ENCODE peak calls at places on chromosomes 3 and 15, in four cellular contexts. K, P, G and E are unnamed samples.

GRCh38 chr15:68385671-68386586 is 46.0 kb downstream of the ITGA11 start:
- DNase-seq in K (peak; percentile 20), P (no peak), G (no peak), E (no peak)

GRCh38 chr3:264394-265156 is 68.0 kb downstream of the CHL1 start:
- DNase-seq in K (no peak), P (no peak), G (peak; percentile 18), E (no peak)

GRCh38 chr3:17740703-17741102 is 1.7 kb downstream of the TBC1D5 start:
- DNase-seq in K (no peak), P (no peak), G (no peak), E (no peak)

GRCh38 chr15:62545392-62546227 is 380.5 kb upstream of the C2CD4B start:
- DNase-seq in K (no peak), P (no peak), G (no peak), E (no peak)

GRCh38 chr3:69865920-69866679 is 126.8 kb downstream of the MITF start:
- DNase-seq in K (peak; percentile 68), P (no peak), G (no peak), E (no peak)

GRCh38 chr3:171672124-171672523 is 138.2 kb downstream of the PLD1 start:
- DNase-seq in K (no peak), P (no peak), G (no peak), E (no peak)

GRCh38 chr15:39291690-39292089 is 289.2 kb upstream of the THBS1 start:
- DNase-seq in K (no peak), P (no peak), G (no peak), E (no peak)

GRCh38 chr3:14201881-14202684 is 23.5 kb downstream of the LSM3 start:
- DNase-seq in K (no peak), P (no peak), G (no peak), E (no peak)

GRCh38 chr15:77654975-77655374 is 22.3 kb upstream of the LINGO1 start:
- DNase-seq in K (no peak), P (peak; percentile 33), G (no peak), E (no peak)

GRCh38 chr15:93486407-93487117 is 397.6 kb upstream of the RGMA start:
- DNase-seq in K (no peak), P (no peak), G (no peak), E (no peak)

GRCh38 chr3:4588410-4588809 is 95.3 kb downstream of the ITPR1 start:
- DNase-seq in K (no peak), P (no peak), G (no peak), E (no peak)

GRCh38 chr3:50639055-50639494 is 22.1 kb downstream of the MAPKAPK3 start:
- DNase-seq in K (no peak), P (no peak), G (no peak), E (no peak)

GRCh38 chr3:47017504-47018268 is 38.2 kb downstream of the NBEAL2 start:
- DNase-seq in K (no peak), P (no peak), G (no peak), E (no peak)

GRCh38 chr15:47196057-47196456 is 521.2 kb upstream of the SEMA6D start:
- DNase-seq in K (peak; percentile 85), P (peak; percentile 75), G (peak; percentile 64), E (no peak)

GRCh38 chr3:13199899-13200451 is 126.7 kb upstream of the IQSEC1 start:
- DNase-seq in K (no peak), P (no peak), G (no peak), E (no peak)

GRCh38 chr3:165383381-165383780 is 187.2 kb upstream of the SLITRK3 start:
- DNase-seq in K (no peak), P (no peak), G (no peak), E (no peak)

GRCh38 chr15:84979651-84980050 is 2.0 kb upstream of the PDE8A start:
- DNase-seq in K (peak; percentile 65), P (no peak), G (no peak), E (no peak)

GRCh38 chr3:54271118-54271517 is 148.8 kb downstream of the CACNA2D3 start:
- DNase-seq in K (no peak), P (no peak), G (no peak), E (no peak)

GRCh38 chr3:194470615-194471014 is 16.2 kb downstream of the ATP13A3 start:
- DNase-seq in K (no peak), P (no peak), G (no peak), E (no peak)

GRCh38 chr15:43218908-43219706 is 1.7 kb downstream of the EPB42 start:
- DNase-seq in K (no peak), P (peak; percentile 25), G (no peak), E (no peak)
- TF ChIP-seq CTCF in K (peak; percentile 7), P (peak; percentile 45), G (peak; percentile 40), E (peak; percentile 21)

DNA sequence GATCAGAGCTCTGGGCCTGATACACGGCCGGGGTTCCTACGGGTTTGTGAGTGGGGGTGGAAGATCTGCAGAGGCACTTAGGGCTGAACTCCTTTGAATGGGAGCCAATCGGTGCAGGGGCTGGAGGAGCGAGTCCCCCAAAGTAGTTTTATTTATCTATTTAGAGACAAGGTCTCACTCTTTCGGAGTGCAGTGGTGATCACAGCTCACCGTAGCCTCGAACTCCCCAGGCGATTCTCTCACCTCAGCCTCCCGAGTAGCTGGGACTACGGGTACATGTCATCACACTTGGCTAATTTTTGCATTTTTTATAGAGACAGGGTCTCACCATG is 1.6 kb upstream of the CELSR3 start:
- DNase-seq in K (no peak), P (no peak), G (no peak), E (no peak)
- TF ChIP-seq CTCF in K (no peak), P (peak; percentile 40), G (no peak), E (no peak)

DNA sequence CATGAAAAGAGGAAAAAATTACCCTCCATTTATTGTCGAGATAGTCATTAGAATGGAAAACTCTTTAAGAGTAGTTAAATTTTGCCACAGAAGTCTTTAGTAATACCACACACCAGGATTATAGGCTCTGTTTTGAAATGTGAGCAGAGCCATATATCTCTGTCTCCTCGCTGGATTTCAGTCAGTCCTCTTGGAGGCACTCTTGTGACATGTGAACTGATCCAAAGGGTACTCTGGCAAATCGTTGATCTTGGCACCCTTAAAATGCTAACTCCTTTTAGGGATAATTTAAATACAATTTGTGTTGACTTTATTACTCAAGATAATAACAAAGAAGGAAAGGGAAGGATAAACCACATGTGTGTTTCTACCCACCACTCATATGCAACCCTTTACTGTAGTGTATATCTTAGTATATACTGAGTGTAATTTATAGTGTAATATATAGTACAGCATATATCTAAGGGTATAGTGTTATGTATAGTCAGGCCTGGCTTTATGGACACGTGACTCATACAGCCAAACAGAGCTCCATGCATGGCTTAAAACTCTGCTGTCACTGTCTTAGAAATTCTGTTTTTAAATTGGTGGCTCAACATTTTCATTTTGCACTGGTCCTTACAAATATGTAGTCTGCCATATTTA is 12.3 kb upstream of the KPNA4 start:
- DNase-seq in K (no peak), P (no peak), G (peak; percentile 35), E (no peak)
- TF ChIP-seq CTCF in K (no peak), P (no peak), G (peak; percentile 52), E (peak; percentile 21)

GRCh38 chr3:41286305-41286704 is 87.0 kb downstream of the CTNNB1 start:
- DNase-seq in K (no peak), P (no peak), G (no peak), E (no peak)
- TF ChIP-seq CTCF in K (no peak), P (no peak), G (peak; percentile 25), E (no peak)

GRCh38 chr15:49040151-49040550 is 6.1 kb downstream of the SECISBP2L start:
- DNase-seq in K (no peak), P (no peak), G (no peak), E (no peak)
- TF ChIP-seq CTCF in K (no peak), P (no peak), G (no peak), E (no peak)

DNA sequence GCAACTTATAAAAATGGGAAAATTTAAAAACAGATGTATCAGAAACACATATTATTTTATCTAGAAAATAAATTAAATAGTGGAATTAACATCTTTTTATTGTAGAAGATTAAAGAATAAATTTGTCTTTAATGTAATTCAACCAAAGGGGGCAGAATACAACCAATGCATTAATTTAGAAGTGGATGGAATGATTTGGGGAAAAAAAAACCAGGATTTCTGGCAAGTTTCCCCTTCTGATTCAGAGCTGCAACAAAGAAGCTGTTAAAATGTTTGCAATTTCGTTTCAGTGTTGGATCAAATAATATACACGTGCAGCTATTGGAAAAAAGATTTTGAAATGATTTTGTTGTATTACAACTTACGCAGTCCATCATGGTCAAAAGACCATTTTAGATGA is 71.6 kb upstream of the ZNF280D start:
- DNase-seq in K (no peak), P (no peak), G (no peak), E (no peak)
- TF ChIP-seq CTCF in K (no peak), P (no peak), G (no peak), E (no peak)

DNA sequence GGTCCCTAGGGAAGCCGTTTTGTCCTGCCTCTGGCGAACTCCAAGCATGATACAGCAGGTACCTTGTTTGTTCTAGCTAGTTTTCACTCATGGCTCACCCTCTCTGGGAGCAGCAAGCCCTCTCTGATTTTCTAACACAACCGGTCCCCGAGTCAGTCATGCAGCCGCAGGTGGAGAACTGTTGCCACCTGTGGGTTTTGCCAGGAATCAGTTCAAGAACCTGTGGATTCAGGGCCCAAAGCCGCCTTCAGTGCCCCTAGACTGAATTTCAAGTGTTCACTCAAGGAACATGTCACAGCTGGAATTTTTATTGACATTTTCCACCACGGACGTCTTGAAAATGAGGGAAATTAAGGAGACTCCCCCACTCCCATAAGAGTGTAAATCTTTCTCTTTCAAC is 13.3 kb upstream of the LRRK1 start:
- DNase-seq in K (no peak), P (no peak), G (no peak), E (no peak)
- TF ChIP-seq CTCF in K (no peak), P (no peak), G (no peak), E (no peak)

DNA sequence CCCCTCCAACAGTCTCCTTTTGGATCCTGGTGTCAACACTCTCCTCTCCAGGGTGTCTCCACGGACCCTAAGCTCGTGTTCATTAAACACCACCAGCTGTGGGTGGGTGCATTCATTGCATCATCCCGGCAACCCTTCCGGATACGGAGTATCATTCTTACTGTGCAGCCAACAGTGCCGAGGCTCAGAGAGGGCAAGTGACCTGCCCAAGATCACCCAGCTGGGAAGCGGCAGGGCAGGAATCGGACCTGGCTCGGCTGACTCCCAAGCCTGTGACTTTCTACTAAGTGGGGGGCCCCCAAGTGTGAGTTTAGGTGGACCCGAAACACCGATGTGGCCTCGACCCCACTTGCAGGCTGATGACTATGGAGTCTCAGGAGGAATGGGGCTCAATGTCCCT is 20.4 kb downstream of the H1-8 start:
- DNase-seq in K (no peak), P (no peak), G (no peak), E (no peak)
- TF ChIP-seq CTCF in K (no peak), P (no peak), G (no peak), E (no peak)